ENCODE peak calls at places on chromosomes 2 and 18, in five cellular contexts. F is ELR, E is C1 segment of cervical spinal cord, Y is hepatocyte, P is cardiac muscle cell. R is an unnamed sample.

GRCh38 chr18:53941601-53942335 is 282.7 kb downstream of the MBD2 start:
- DNase-seq in F (no peak), Y (no peak), P (no peak), E (no peak), R (no peak)

GRCh38 chr2:135182190-135182589 is 130.1 kb downstream of the RAB3GAP1 start:
- DNase-seq in F (no peak), E (no peak), Y (no peak), P (no peak), R (no peak)

GRCh38 chr2:161119483-161119882 is 40.7 kb upstream of the TANK start:
- DNase-seq in P (no peak), F (no peak), Y (no peak), E (no peak), R (no peak)

GRCh38 chr2:28642796-28643195 is 108.8 kb upstream of the PPP1CB start:
- DNase-seq in E (no peak), Y (no peak), P (no peak), F (no peak), R (no peak)

GRCh38 chr2:231648579-231649174 is 56.0 kb downstream of the TEX44 start:
- DNase-seq in Y (peak), F (peak), P (peak), E (no peak), R (peak)

GRCh38 chr18:47898055-47898454 is 32.4 kb downstream of the SMAD2 start:
- DNase-seq in P (no peak), Y (no peak), F (no peak), E (no peak), R (no peak)

GRCh38 chr2:178069551-178069950 is 3.0 kb downstream of the PDE11A start:
- DNase-seq in P (no peak), F (peak), Y (no peak), E (no peak), R (no peak)

GRCh38 chr2:238290079-238290478 is 1.7 kb upstream of the PER2 start:
- DNase-seq in P (peak), E (no peak), F (peak), Y (peak), R (no peak)

GRCh38 chr2:130729311-130730299 is 735 bp downstream of the GPR148 start:
- DNase-seq in P (no peak), F (no peak), Y (no peak), E (no peak), R (no peak)

GRCh38 chr2:236889791-236890704 is 195.6 kb upstream of the COPS8 start:
- DNase-seq in E (no peak), F (no peak), Y (no peak), P (no peak), R (no peak)

GRCh38 chr2:181916726-181917377 is 25.3 kb downstream of the ITPRID2 start:
- DNase-seq in Y (no peak), P (peak), E (no peak), F (peak), R (no peak)

GRCh38 chr18:4106407-4107033 is 348.6 kb downstream of the DLGAP1 start:
- DNase-seq in E (peak), F (peak), P (peak), Y (peak), R (peak)

GRCh38 chr2:238136820-238137537 is 1.5 kb upstream of the KLHL30 start:
- DNase-seq in E (no peak), P (peak), Y (no peak), F (peak), R (no peak)

GRCh38 chr2:57450170-57450569 is 596.4 kb upstream of the VRK2 start:
- DNase-seq in E (no peak), F (no peak), P (no peak), Y (no peak), R (no peak)

GRCh38 chr2:38174646-38175096 is 98.7 kb upstream of the CYP1B1 start:
- DNase-seq in P (peak), F (peak), E (no peak), Y (peak), R (no peak)

GRCh38 chr2:20212871-20213503 is 11.9 kb downstream of the SDC1 start:
- DNase-seq in E (no peak), F (no peak), Y (no peak), P (no peak), R (no peak)

GRCh38 chr18:52636536-52636935 is 296.5 kb downstream of the DCC start:
- DNase-seq in Y (peak), P (no peak), E (no peak), F (no peak), R (no peak)

GRCh38 chr2:242020196-242021004 is 150.9 kb downstream of the RTP5 start:
- DNase-seq in F (peak), Y (peak), P (peak), E (no peak), R (peak)

GRCh38 chr2:162840598-162841246 is 2.2 kb upstream of the KCNH7 start:
- DNase-seq in P (peak), E (no peak), Y (peak), F (peak), R (no peak)

GRCh38 chr2:158006961-158007664 is 94.6 kb upstream of the UPP2 start:
- DNase-seq in Y (no peak), E (no peak), F (no peak), P (no peak), R (peak)

GRCh38 chr2:96374211-96374951 is 38.8 kb downstream of the NCAPH start:
- DNase-seq in Y (peak), P (peak), E (no peak), F (peak), R (no peak)

GRCh38 chr2:219464286-219465032 is 29.8 kb downstream of the SPEG start:
- DNase-seq in P (no peak), F (no peak), Y (no peak), E (no peak), R (no peak)

GRCh38 chr2:29747786-29748470 is 173.5 kb downstream of the ALK start:
- DNase-seq in P (peak), E (no peak), Y (no peak), F (peak), R (no peak)

GRCh38 chr2:61471905-61472805 is 1.3 kb upstream of the USP34 start:
- DNase-seq in E (peak), Y (peak), F (peak), P (peak), R (no peak)

GRCh38 chr18:5582054-5582453 is 38.3 kb upstream of the EPB41L3 start:
- DNase-seq in Y (peak), P (peak), E (no peak), F (no peak), R (no peak)

GRCh38 chr2:218644721-218645120 is 14.7 kb downstream of the ZNF142 start:
- DNase-seq in P (no peak), F (no peak), Y (no peak), E (no peak), R (no peak)

GRCh38 chr2:33059452-33060156 is 112.9 kb downstream of the LTBP1 start:
- DNase-seq in E (no peak), Y (no peak), F (no peak), P (peak), R (no peak)

GRCh38 chr2:54538537-54538936 is 82.4 kb downstream of the SPTBN1 start:
- DNase-seq in Y (no peak), F (no peak), P (no peak), E (no peak), R (no peak)

GRCh38 chr2:30237346-30238142 is 6.2 kb downstream of the LBH start:
- DNase-seq in E (no peak), Y (no peak), F (no peak), P (no peak), R (no peak)

GRCh38 chr2:68319397-68320117 is at the start of gene CNRIP1:
- DNase-seq in E (peak), Y (peak), F (peak), P (peak), R (no peak)

GRCh38 chr2:64866797-64867196 is 122.4 kb upstream of the SLC1A4 start:
- DNase-seq in F (peak), Y (peak), E (no peak), P (peak), R (no peak)

GRCh38 chr18:3603460-3604259 is 153.7 kb downstream of the TGIF1 start:
- DNase-seq in Y (peak), E (no peak), F (peak), P (peak), R (no peak)